ENCODE peak calls at places on chromosomes 1 and 21, in four cellular contexts. P is M059J, W is NCI-H526, T is cerebellum. M is an unnamed sample.

GRCh38 chr1:240917976-240918375 is 306.0 kb upstream of the GREM2 start:
- DNase-seq in W (no peak), T (no peak), P (no peak), M (no peak)

GRCh38 chr21:38853421-38853919 is 47.7 kb downstream of the ETS2 start:
- DNase-seq in W (no peak), T (no peak), P (peak), M (no peak)

GRCh38 chr1:204304067-204304466 is 55.7 kb downstream of the PLEKHA6 start:
- DNase-seq in T (no peak), P (peak), W (no peak), M (no peak)

GRCh38 chr1:231020139-231020601 is 19.9 kb downstream of the FAM89A start:
- DNase-seq in T (no peak), W (no peak), P (peak), M (no peak)

GRCh38 chr1:173239058-173239457 is 31.9 kb upstream of the TNFSF4 start:
- DNase-seq in W (no peak), P (no peak), T (no peak), M (no peak)

GRCh38 chr1:222697858-222698257 is 14.4 kb downstream of the AIDA start:
- DNase-seq in P (no peak), W (no peak), T (no peak), M (no peak)

GRCh38 chr1:84433253-84434080 is 35.2 kb downstream of the DNASE2B start:
- DNase-seq in P (peak), W (peak), T (peak), M (peak)

GRCh38 chr1:179091691-179092165 is 9.9 kb downstream of the TOR3A start:
- DNase-seq in W (no peak), P (no peak), T (peak), M (no peak)

GRCh38 chr1:21590116-21590905 is 78.8 kb downstream of the RAP1GAP start:
- DNase-seq in T (no peak), W (no peak), P (no peak), M (no peak)

GRCh38 chr1:210132582-210132981 is 100.0 kb upstream of the SERTAD4 start:
- DNase-seq in T (no peak), P (peak), W (no peak), M (no peak)